ENCODE peak calls at places on chromosome 3, in nine cellular contexts. O, X, P, G, K, Q, W, L and A are unnamed samples.

GRCh38 chr3:70982274-70982673 is 601.3 kb downstream of the FOXP1 start:
- DNase-seq in O (no peak), X (no peak), P (no peak), G (peak), K (no peak), Q (no peak), W (no peak), L (no peak), A (no peak)

GRCh38 chr3:166171695-166172094 is 334.5 kb upstream of the BCHE start:
- DNase-seq in O (no peak), X (no peak), P (no peak), G (no peak), K (no peak), Q (no peak), W (no peak), L (no peak), A (no peak)

GRCh38 chr3:55802816-55803215 is 315.7 kb upstream of the WNT5A start:
- DNase-seq in O (no peak), X (no peak), P (no peak), G (no peak), K (no peak), Q (no peak), W (no peak), L (no peak), A (no peak)

GRCh38 chr3:127454968-127455367 is 135.6 kb downstream of the TPRA1 start:
- DNase-seq in O (no peak), X (peak), P (no peak), G (no peak), K (no peak), Q (no peak), W (no peak), L (no peak), A (no peak)

GRCh38 chr3:152742368-152743347 is 92.3 kb upstream of the P2RY1 start:
- DNase-seq in O (peak), X (no peak), P (no peak), G (no peak), K (no peak), Q (no peak), W (no peak), L (peak), A (no peak)

GRCh38 chr3:156323466-156323865 is 203.1 kb downstream of the KCNAB1 start:
- DNase-seq in O (peak), X (no peak), P (no peak), G (no peak), K (no peak), Q (no peak), W (peak), L (no peak), A (no peak)

GRCh38 chr3:28574036-28574435 is 225.4 kb upstream of the AZI2 start:
- DNase-seq in O (no peak), X (no peak), P (no peak), G (no peak), K (no peak), Q (no peak), W (no peak), L (no peak), A (no peak)

GRCh38 chr3:10556312-10556711 is 50.9 kb upstream of the ATP2B2 start:
- DNase-seq in O (no peak), X (no peak), P (peak), G (no peak), K (no peak), Q (no peak), W (no peak), L (no peak), A (no peak)

GRCh38 chr3:71537211-71537611 is 46.3 kb downstream of the FOXP1 start:
- DNase-seq in O (peak), X (peak), P (no peak), G (peak), K (no peak), Q (no peak), W (no peak), L (no peak), A (no peak)

GRCh38 chr3:195123196-195123805 is 147.7 kb downstream of the XXYLT1 start:
- DNase-seq in O (no peak), X (no peak), P (no peak), G (peak), K (no peak), Q (no peak), W (no peak), L (no peak), A (no peak)

GRCh38 chr3:151837057-151837456 is 23.1 kb downstream of the AADAC start:
- DNase-seq in O (peak), X (no peak), P (peak), G (peak), K (no peak), Q (no peak), W (no peak), L (no peak), A (no peak)

GRCh38 chr3:60144071-60144470 is 1094.2 kb upstream of the CFAP20DC start:
- DNase-seq in O (no peak), X (no peak), P (no peak), G (no peak), K (no peak), Q (no peak), W (no peak), L (no peak), A (no peak)

GRCh38 chr3:44439499-44440295 is 37.8 kb downstream of the ZNF445 start:
- DNase-seq in O (peak), X (peak), P (peak), G (peak), K (peak), Q (peak), W (peak), L (peak), A (peak)

GRCh38 chr3:13747627-13748026 is 132.2 kb downstream of the WNT7A start:
- DNase-seq in O (no peak), X (no peak), P (no peak), G (no peak), K (no peak), Q (no peak), W (no peak), L (no peak), A (no peak)

GRCh38 chr3:158108596-158108995 is 1.3 kb upstream of the RSRC1 start:
- DNase-seq in O (no peak), X (no peak), P (no peak), G (peak), K (no peak), Q (no peak), W (no peak), L (no peak), A (no peak)

GRCh38 chr3:12822725-12823373 is 18.5 kb downstream of the RPL32 start:
- DNase-seq in O (no peak), X (no peak), P (peak), G (peak), K (no peak), Q (no peak), W (no peak), L (no peak), A (no peak)

GRCh38 chr3:13874891-13875290 is 5.0 kb downstream of the WNT7A start:
- DNase-seq in O (peak), X (no peak), P (peak), G (no peak), K (no peak), Q (no peak), W (no peak), L (no peak), A (no peak)

GRCh38 chr3:56787784-56788256 is 13.9 kb downstream of the ARHGEF3 start:
- DNase-seq in O (no peak), X (no peak), P (no peak), G (no peak), K (no peak), Q (no peak), W (no peak), L (no peak), A (peak)

GRCh38 chr3:69219101-69219708 is 96.8 kb upstream of the LMOD3 start:
- DNase-seq in O (peak), X (no peak), P (no peak), G (no peak), K (no peak), Q (no peak), W (no peak), L (no peak), A (no peak)

GRCh38 chr3:87001699-87002098 is 10.8 kb upstream of the VGLL3 start:
- DNase-seq in O (no peak), X (no peak), P (no peak), G (no peak), K (no peak), Q (no peak), W (no peak), L (no peak), A (no peak)